ENCODE peak calls at places on chromosomes 12 and 14, in four cellular contexts. One of them, this sample, is unnamed.

GRCh38 chr12:56099787-56100186 is 4.6 kb upstream of the PA2G4 start:
- DNase-seq in H9: no peak
- DNase-seq in mesendoderm: no peak
- DNase-seq in IMR-90: no peak
- DNase-seq in this sample: no peak

GRCh38 chr14:61491224-61491623 is 169.8 kb downstream of the PRKCH start:
- DNase-seq in H9: no peak
- DNase-seq in mesendoderm: no peak
- DNase-seq in IMR-90: no peak
- DNase-seq in this sample: no peak

GRCh38 chr14:31527546-31527945 is 33.7 kb upstream of the NUBPL start:
- DNase-seq in H9: no peak
- DNase-seq in mesendoderm: no peak
- DNase-seq in IMR-90: no peak
- DNase-seq in this sample: no peak

GRCh38 chr14:27528328-27528727 is 930.5 kb upstream of the NOVA1 start:
- DNase-seq in H9: no peak
- DNase-seq in mesendoderm: peak; percentile 67
- DNase-seq in IMR-90: no peak
- DNase-seq in this sample: no peak

GRCh38 chr12:110906088-110906487 is 14.3 kb downstream of the MYL2 start:
- DNase-seq in H9: no peak
- DNase-seq in mesendoderm: no peak
- DNase-seq in IMR-90: no peak
- DNase-seq in this sample: no peak

GRCh38 chr12:124650912-124651311 is 83.5 kb upstream of the NCOR2 start:
- DNase-seq in H9: no peak
- DNase-seq in mesendoderm: no peak
- DNase-seq in IMR-90: no peak
- DNase-seq in this sample: no peak

GRCh38 chr12:51819851-51820720 is 28.4 kb downstream of the FIGNL2 start:
- DNase-seq in H9: no peak
- DNase-seq in mesendoderm: no peak
- DNase-seq in IMR-90: no peak
- DNase-seq in this sample: no peak

GRCh38 chr12:21602774-21603173 is 1.9 kb downstream of the GYS2 start:
- DNase-seq in H9: no peak
- DNase-seq in mesendoderm: no peak
- DNase-seq in IMR-90: no peak
- DNase-seq in this sample: no peak

GRCh38 chr14:34501004-34501580 is 38.4 kb downstream of the EAPP start:
- DNase-seq in H9: no peak
- DNase-seq in mesendoderm: no peak
- DNase-seq in IMR-90: no peak
- DNase-seq in this sample: no peak

GRCh38 chr14:105974902-105975301 is 448.5 kb downstream of the TMEM121 start:
- DNase-seq in H9: no peak
- DNase-seq in mesendoderm: peak; percentile 0
- DNase-seq in IMR-90: no peak
- DNase-seq in this sample: no peak

GRCh38 chr12:27879708-27880107 is 92.8 kb downstream of the PTHLH start:
- DNase-seq in H9: no peak
- DNase-seq in mesendoderm: no peak
- DNase-seq in IMR-90: no peak
- DNase-seq in this sample: no peak

GRCh38 chr12:116319851-116320621 is 42.5 kb upstream of the MED13L start:
- DNase-seq in H9: no peak
- DNase-seq in mesendoderm: no peak
- DNase-seq in IMR-90: peak; percentile 96
- DNase-seq in this sample: no peak

GRCh38 chr12:49897276-49897675 is 6.4 kb downstream of the FAIM2 start:
- DNase-seq in H9: no peak
- DNase-seq in mesendoderm: no peak
- DNase-seq in IMR-90: peak; percentile 28
- DNase-seq in this sample: no peak

GRCh38 chr12:86723326-86723725 is 467.1 kb upstream of the MGAT4C start:
- DNase-seq in H9: no peak
- DNase-seq in mesendoderm: no peak
- DNase-seq in IMR-90: no peak
- DNase-seq in this sample: no peak

GRCh38 chr12:49342066-49342913 is 4.4 kb upstream of the DNAJC22 start:
- DNase-seq in H9: peak; percentile 98
- DNase-seq in mesendoderm: peak; percentile 97
- DNase-seq in IMR-90: peak; percentile 66
- DNase-seq in this sample: peak; percentile 93

GRCh38 chr12:85626031-85626781 is 210.0 kb downstream of the RASSF9 start:
- DNase-seq in H9: no peak
- DNase-seq in mesendoderm: no peak
- DNase-seq in IMR-90: peak; percentile 88
- DNase-seq in this sample: no peak

GRCh38 chr12:1103632-1104031 is 112.6 kb downstream of the ERC1 start:
- DNase-seq in H9: no peak
- DNase-seq in mesendoderm: no peak
- DNase-seq in IMR-90: no peak
- DNase-seq in this sample: no peak

GRCh38 chr14:69711065-69711464 is 55.9 kb upstream of the SRSF5 start:
- DNase-seq in H9: no peak
- DNase-seq in mesendoderm: no peak
- DNase-seq in IMR-90: peak; percentile 17
- DNase-seq in this sample: no peak

GRCh38 chr12:15280930-15281329 is 41.4 kb upstream of the PTPRO start:
- DNase-seq in H9: no peak
- DNase-seq in mesendoderm: no peak
- DNase-seq in IMR-90: no peak
- DNase-seq in this sample: no peak

GRCh38 chr12:132955094-132955932 is 793 bp downstream of the ZNF605 start:
- DNase-seq in H9: peak; percentile 51
- DNase-seq in mesendoderm: peak; percentile 84
- DNase-seq in IMR-90: peak; percentile 67
- DNase-seq in this sample: peak; percentile 66

GRCh38 chr14:55973285-55973800 is 144.9 kb upstream of the PELI2 start:
- DNase-seq in H9: no peak
- DNase-seq in mesendoderm: no peak
- DNase-seq in IMR-90: no peak
- DNase-seq in this sample: no peak

GRCh38 chr12:16300706-16301105 is 23.2 kb upstream of the SLC15A5 start:
- DNase-seq in H9: no peak
- DNase-seq in mesendoderm: no peak
- DNase-seq in IMR-90: no peak
- DNase-seq in this sample: no peak

GRCh38 chr12:121202407-121203355 is 7.2 kb upstream of the P2RX4 start:
- DNase-seq in H9: no peak
- DNase-seq in mesendoderm: no peak
- DNase-seq in IMR-90: no peak
- DNase-seq in this sample: no peak

GRCh38 chr14:61525293-61526011 is 169.9 kb upstream of the HIF1A start:
- DNase-seq in H9: no peak
- DNase-seq in mesendoderm: peak; percentile 46
- DNase-seq in IMR-90: peak; percentile 52
- DNase-seq in this sample: no peak

GRCh38 chr12:112191840-112192321 is 66.5 kb downstream of the TRAFD1 start:
- DNase-seq in H9: no peak
- DNase-seq in mesendoderm: peak; percentile 81
- DNase-seq in IMR-90: peak; percentile 21
- DNase-seq in this sample: no peak

GRCh38 chr12:50925342-50925651 is 27.0 kb upstream of the HIGD1C start:
- DNase-seq in H9: peak; percentile 59
- DNase-seq in mesendoderm: no peak
- DNase-seq in IMR-90: no peak
- DNase-seq in this sample: no peak

GRCh38 chr14:70585221-70585620 is 15.2 kb downstream of the MED6 start:
- DNase-seq in H9: no peak
- DNase-seq in mesendoderm: peak; percentile 11
- DNase-seq in IMR-90: peak; percentile 7
- DNase-seq in this sample: no peak

GRCh38 chr12:121866331-121866730 is 7.7 kb upstream of the HPD start:
- DNase-seq in H9: no peak
- DNase-seq in mesendoderm: no peak
- DNase-seq in IMR-90: peak; percentile 35
- DNase-seq in this sample: no peak

DNA sequence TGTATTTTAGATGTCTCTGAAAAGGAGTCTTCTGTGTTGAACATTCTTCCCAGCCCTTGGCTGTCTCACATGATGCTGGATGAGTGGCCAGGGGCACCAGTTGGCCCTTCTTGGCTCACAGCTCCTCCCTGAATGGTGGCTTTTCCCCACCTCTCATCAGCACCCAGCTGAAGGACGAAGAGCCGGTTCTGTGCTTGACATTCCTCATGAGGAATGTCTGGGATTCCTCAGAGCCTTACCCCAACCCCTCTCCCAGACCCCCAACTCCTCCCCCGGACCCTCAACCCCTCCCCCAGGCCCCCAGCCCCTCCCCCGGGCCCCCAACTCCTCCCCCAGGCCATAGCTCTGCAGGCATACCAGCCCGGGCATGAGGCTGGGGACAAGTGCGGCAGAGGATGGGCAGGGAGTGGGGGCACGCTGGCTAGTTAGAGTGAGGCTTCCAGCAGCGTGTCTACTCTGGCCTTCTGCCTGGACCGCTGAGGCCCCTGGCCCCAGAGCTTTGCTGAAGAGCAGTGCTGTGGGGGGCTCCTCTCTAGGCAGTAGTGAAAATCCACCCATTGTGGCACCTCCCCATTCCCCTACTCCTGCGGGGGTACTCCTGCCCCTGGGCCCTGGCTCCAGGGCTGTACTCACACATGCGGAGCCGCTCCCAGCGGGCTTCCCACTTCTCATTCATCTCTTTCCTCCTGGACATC is 64.3 kb downstream of the PLEKHG3 start:
- DNase-seq in H9: no peak
- DNase-seq in mesendoderm: peak; percentile 73
- DNase-seq in IMR-90: no peak
- DNase-seq in this sample: no peak
- H4K5ac ChIP-seq in H9: no peak overlapping the region
- H4K5ac ChIP-seq in mesendoderm: no peak overlapping the region
- H4K5ac ChIP-seq in IMR-90: no peak overlapping the region
- H4K5ac ChIP-seq in this sample: no peak overlapping the region

GRCh38 chr12:8951744-8952143 is 2.3 kb upstream of the M6PR start:
- DNase-seq in H9: no peak
- DNase-seq in mesendoderm: no peak
- DNase-seq in IMR-90: no peak
- DNase-seq in this sample: no peak

GRCh38 chr12:8956772-8957171 is 7.3 kb upstream of the M6PR start:
- DNase-seq in H9: peak; percentile 48
- DNase-seq in mesendoderm: no peak
- DNase-seq in IMR-90: no peak
- DNase-seq in this sample: no peak

GRCh38 chr12:8950702-8951478 is 1.4 kb upstream of the M6PR start:
- DNase-seq in H9: no peak
- DNase-seq in mesendoderm: no peak
- DNase-seq in IMR-90: no peak
- DNase-seq in this sample: no peak

GRCh38 chr12:8956073-8956472 is 6.6 kb upstream of the M6PR start:
- DNase-seq in H9: peak; percentile 45
- DNase-seq in mesendoderm: no peak
- DNase-seq in IMR-90: no peak
- DNase-seq in this sample: no peak

DNA sequence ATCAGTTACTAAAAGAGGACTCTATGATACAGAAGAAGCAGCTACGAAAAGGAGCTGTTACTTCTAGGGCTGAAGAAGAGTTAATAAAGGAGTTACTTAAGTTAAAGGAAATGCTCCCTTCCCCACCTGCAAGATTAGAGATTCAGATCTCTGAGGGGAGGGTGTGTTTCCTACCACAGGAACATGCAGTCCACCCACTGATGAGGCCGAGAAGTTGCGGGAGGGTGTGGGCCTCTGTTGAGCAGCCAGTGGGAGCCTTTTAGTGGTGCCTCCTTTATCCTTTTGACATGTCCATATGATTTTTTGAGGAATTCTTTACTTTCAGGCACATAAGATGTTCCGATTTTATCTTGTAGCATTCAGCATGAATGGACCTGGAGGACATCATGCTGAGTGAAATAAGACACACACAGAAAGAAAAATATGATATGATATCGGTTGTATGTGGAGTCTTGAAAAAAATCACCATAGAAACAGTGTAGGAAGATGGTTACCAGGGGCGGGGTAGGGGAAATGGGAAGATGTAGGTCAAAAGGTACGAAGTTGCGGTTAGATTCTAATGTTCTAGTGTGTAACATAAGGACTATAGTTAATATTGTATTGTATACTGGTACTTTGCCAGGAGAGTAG is 4.4 kb upstream of the M6PR start:
- DNase-seq in H9: no peak
- DNase-seq in mesendoderm: no peak
- DNase-seq in IMR-90: no peak
- DNase-seq in this sample: no peak
- H4K5ac ChIP-seq in H9: no peak overlapping the region
- H4K5ac ChIP-seq in mesendoderm: no peak overlapping the region
- H4K5ac ChIP-seq in IMR-90: no peak overlapping the region
- H4K5ac ChIP-seq in this sample: no peak overlapping the region

DNA sequence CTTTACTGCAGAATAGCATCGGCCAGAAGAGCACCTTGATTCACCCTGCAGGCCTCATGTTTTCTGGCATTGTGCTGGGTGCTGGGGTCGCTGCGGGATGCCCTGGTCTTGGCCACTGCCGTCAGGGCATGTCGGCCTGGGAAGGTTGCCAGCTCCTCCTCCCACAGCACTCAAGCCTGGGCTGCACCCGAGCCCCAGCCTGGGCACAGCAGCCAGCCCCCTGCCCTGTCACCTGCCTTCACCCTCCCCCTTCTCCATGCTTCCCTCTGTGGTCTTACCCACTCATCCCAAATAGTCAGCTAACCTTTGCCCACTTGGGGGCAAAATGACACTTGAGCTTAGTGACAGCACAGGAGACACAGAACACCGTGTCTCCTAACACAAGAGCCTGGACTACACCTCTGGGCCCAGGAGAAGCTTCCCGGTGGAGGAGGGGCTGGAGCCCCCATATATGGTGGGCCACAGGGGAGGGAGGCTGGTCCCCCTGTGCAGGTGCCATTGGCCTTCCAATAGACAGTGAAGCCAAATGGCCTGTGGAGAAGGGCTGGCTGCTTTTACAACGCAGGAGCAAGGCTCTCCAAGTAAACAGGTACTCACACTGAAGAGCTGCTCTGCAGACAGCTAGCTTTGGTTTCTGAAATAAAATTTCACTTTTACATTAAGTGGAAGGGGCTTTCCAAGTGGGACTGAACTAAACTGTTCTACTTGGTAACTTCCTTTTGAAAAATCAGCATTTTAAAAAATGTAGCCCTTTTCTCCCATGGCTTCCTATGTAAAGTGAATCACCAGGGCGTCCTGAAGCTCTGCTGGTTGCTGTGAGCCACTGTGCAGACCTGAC is 51.2 kb upstream of the AMN start:
- DNase-seq in H9: no peak
- DNase-seq in mesendoderm: no peak
- DNase-seq in IMR-90: no peak
- DNase-seq in this sample: no peak
- H4K5ac ChIP-seq in H9: no peak overlapping the region
- H4K5ac ChIP-seq in mesendoderm: no peak overlapping the region
- H4K5ac ChIP-seq in IMR-90: no peak overlapping the region
- H4K5ac ChIP-seq in this sample: no peak overlapping the region

DNA sequence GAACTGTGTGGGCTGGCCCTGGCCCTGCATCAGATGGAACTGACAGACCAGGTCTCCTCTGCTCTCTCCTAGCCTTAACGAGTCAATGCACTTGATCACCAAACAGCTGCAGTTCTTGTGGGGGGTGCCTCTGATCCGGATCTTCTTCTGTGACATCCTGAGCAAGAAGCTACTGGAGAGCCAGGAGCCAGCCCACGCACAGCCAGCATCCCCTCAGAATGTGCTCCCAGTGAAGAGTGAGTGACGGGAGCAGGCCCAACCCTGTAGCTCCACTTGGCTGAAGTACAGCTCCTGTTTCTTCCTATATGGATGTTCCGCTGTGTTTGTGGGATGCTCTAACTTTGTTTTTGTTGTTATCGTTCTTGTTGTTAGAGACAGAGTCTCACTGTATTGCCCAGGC is 23.9 kb downstream of the UBE3B start:
- DNase-seq in H9: no peak
- DNase-seq in mesendoderm: no peak
- DNase-seq in IMR-90: no peak
- DNase-seq in this sample: no peak
- H4K5ac ChIP-seq in H9: no peak overlapping the region
- H4K5ac ChIP-seq in mesendoderm: no peak overlapping the region
- H4K5ac ChIP-seq in IMR-90: no peak overlapping the region
- H4K5ac ChIP-seq in this sample: no peak overlapping the region